ENCODE peak calls at places on chromosomes 5 and 9, in ten cellular contexts. One of them, this sample, is unnamed.

GRCh38 chr5:116574682-116575634 is at the start of gene SEMA6A:
- DNase-seq in AG10803: peak
- DNase-seq in body of pancreas: peak
- DNase-seq in endothelial cell: peak
- DNase-seq in transverse colon: peak
- DNase-seq in colonic mucosa: peak
- DNase-seq in sigmoid colon: peak
- DNase-seq in AG09309: peak
- DNase-seq in AG04449: peak
- DNase-seq in brain microvascular endothelial cell: peak
- DNase-seq in this sample: peak

GRCh38 chr5:148379340-148379739 is 4.4 kb upstream of the FBXO38 start:
- DNase-seq in AG10803: no peak
- DNase-seq in body of pancreas: no peak
- DNase-seq in endothelial cell: no peak
- DNase-seq in transverse colon: no peak
- DNase-seq in colonic mucosa: no peak
- DNase-seq in sigmoid colon: no peak
- DNase-seq in AG09309: no peak
- DNase-seq in AG04449: no peak
- DNase-seq in brain microvascular endothelial cell: no peak
- DNase-seq in this sample: no peak

GRCh38 chr9:105296889-105297288 is 52.4 kb downstream of the SLC44A1 start:
- DNase-seq in AG10803: peak
- DNase-seq in body of pancreas: no peak
- DNase-seq in endothelial cell: no peak
- DNase-seq in transverse colon: no peak
- DNase-seq in colonic mucosa: no peak
- DNase-seq in sigmoid colon: no peak
- DNase-seq in AG09309: peak
- DNase-seq in AG04449: peak
- DNase-seq in brain microvascular endothelial cell: peak
- DNase-seq in this sample: peak

GRCh38 chr9:34496149-34496712 is 26.6 kb downstream of the ENHO start:
- DNase-seq in AG10803: no peak
- DNase-seq in body of pancreas: no peak
- DNase-seq in endothelial cell: no peak
- DNase-seq in transverse colon: no peak
- DNase-seq in colonic mucosa: no peak
- DNase-seq in sigmoid colon: peak
- DNase-seq in AG09309: no peak
- DNase-seq in AG04449: no peak
- DNase-seq in brain microvascular endothelial cell: no peak
- DNase-seq in this sample: peak

GRCh38 chr5:137199966-137200365 is 299.2 kb downstream of the SPOCK1 start:
- DNase-seq in AG10803: peak
- DNase-seq in body of pancreas: no peak
- DNase-seq in endothelial cell: no peak
- DNase-seq in transverse colon: no peak
- DNase-seq in colonic mucosa: no peak
- DNase-seq in sigmoid colon: no peak
- DNase-seq in AG09309: no peak
- DNase-seq in AG04449: no peak
- DNase-seq in brain microvascular endothelial cell: peak
- DNase-seq in this sample: peak

GRCh38 chr5:121182788-121183490 is 668.7 kb upstream of the FTMT start:
- DNase-seq in AG10803: no peak
- DNase-seq in body of pancreas: no peak
- DNase-seq in endothelial cell: no peak
- DNase-seq in transverse colon: no peak
- DNase-seq in colonic mucosa: no peak
- DNase-seq in sigmoid colon: no peak
- DNase-seq in AG09309: no peak
- DNase-seq in AG04449: no peak
- DNase-seq in brain microvascular endothelial cell: no peak
- DNase-seq in this sample: peak

GRCh38 chr9:34601883-34602570 is 9.9 kb downstream of the RPP25L start:
- DNase-seq in AG10803: no peak
- DNase-seq in body of pancreas: no peak
- DNase-seq in endothelial cell: no peak
- DNase-seq in transverse colon: no peak
- DNase-seq in colonic mucosa: no peak
- DNase-seq in sigmoid colon: no peak
- DNase-seq in AG09309: no peak
- DNase-seq in AG04449: no peak
- DNase-seq in brain microvascular endothelial cell: no peak
- DNase-seq in this sample: no peak

GRCh38 chr5:11273180-11273882 is 512.3 kb upstream of the DAP start:
- DNase-seq in AG10803: no peak
- DNase-seq in body of pancreas: no peak
- DNase-seq in endothelial cell: no peak
- DNase-seq in transverse colon: no peak
- DNase-seq in colonic mucosa: no peak
- DNase-seq in sigmoid colon: no peak
- DNase-seq in AG09309: no peak
- DNase-seq in AG04449: no peak
- DNase-seq in brain microvascular endothelial cell: no peak
- DNase-seq in this sample: peak

GRCh38 chr5:79107020-79107796 is 4.4 kb upstream of the BHMT start:
- DNase-seq in AG10803: no peak
- DNase-seq in body of pancreas: peak
- DNase-seq in endothelial cell: no peak
- DNase-seq in transverse colon: no peak
- DNase-seq in colonic mucosa: no peak
- DNase-seq in sigmoid colon: no peak
- DNase-seq in AG09309: peak
- DNase-seq in AG04449: no peak
- DNase-seq in brain microvascular endothelial cell: no peak
- DNase-seq in this sample: no peak

GRCh38 chr5:160169326-160169725 is 50.1 kb upstream of the PWWP2A start:
- DNase-seq in AG10803: peak
- DNase-seq in body of pancreas: no peak
- DNase-seq in endothelial cell: no peak
- DNase-seq in transverse colon: no peak
- DNase-seq in colonic mucosa: no peak
- DNase-seq in sigmoid colon: no peak
- DNase-seq in AG09309: peak
- DNase-seq in AG04449: peak
- DNase-seq in brain microvascular endothelial cell: peak
- DNase-seq in this sample: peak

GRCh38 chr9:116288658-116289057 is 135.1 kb downstream of the PAPPA start:
- DNase-seq in AG10803: peak
- DNase-seq in body of pancreas: no peak
- DNase-seq in endothelial cell: no peak
- DNase-seq in transverse colon: no peak
- DNase-seq in colonic mucosa: no peak
- DNase-seq in sigmoid colon: no peak
- DNase-seq in AG09309: peak
- DNase-seq in AG04449: peak
- DNase-seq in brain microvascular endothelial cell: peak
- DNase-seq in this sample: peak

GRCh38 chr5:1201327-1202025 is at the start of gene SLC6A19:
- DNase-seq in AG10803: no peak
- DNase-seq in body of pancreas: no peak
- DNase-seq in endothelial cell: no peak
- DNase-seq in transverse colon: no peak
- DNase-seq in colonic mucosa: no peak
- DNase-seq in sigmoid colon: no peak
- DNase-seq in AG09309: no peak
- DNase-seq in AG04449: no peak
- DNase-seq in brain microvascular endothelial cell: no peak
- DNase-seq in this sample: no peak

GRCh38 chr5:142601432-142601831 is 84.5 kb downstream of the FGF1 start:
- DNase-seq in AG10803: no peak
- DNase-seq in body of pancreas: no peak
- DNase-seq in endothelial cell: no peak
- DNase-seq in transverse colon: no peak
- DNase-seq in colonic mucosa: no peak
- DNase-seq in sigmoid colon: no peak
- DNase-seq in AG09309: no peak
- DNase-seq in AG04449: no peak
- DNase-seq in brain microvascular endothelial cell: no peak
- DNase-seq in this sample: no peak
- TF ChIP-seq CTCF in AG10803: peak
- TF ChIP-seq CTCF in body of pancreas: no peak
- TF ChIP-seq CTCF in endothelial cell: no peak
- TF ChIP-seq CTCF in transverse colon: no peak
- TF ChIP-seq CTCF in colonic mucosa: no peak
- TF ChIP-seq CTCF in sigmoid colon: no peak
- TF ChIP-seq CTCF in AG09309: peak
- TF ChIP-seq CTCF in AG04449: no peak
- TF ChIP-seq CTCF in brain microvascular endothelial cell: peak
- TF ChIP-seq CTCF in this sample: no peak

GRCh38 chr5:67842806-67843205 is 372.8 kb upstream of the PIK3R1 start:
- DNase-seq in AG10803: peak
- DNase-seq in body of pancreas: no peak
- DNase-seq in endothelial cell: no peak
- DNase-seq in transverse colon: no peak
- DNase-seq in colonic mucosa: no peak
- DNase-seq in sigmoid colon: no peak
- DNase-seq in AG09309: peak
- DNase-seq in AG04449: no peak
- DNase-seq in brain microvascular endothelial cell: peak
- DNase-seq in this sample: peak
- TF ChIP-seq CTCF in AG10803: peak
- TF ChIP-seq CTCF in body of pancreas: no peak
- TF ChIP-seq CTCF in endothelial cell: no peak
- TF ChIP-seq CTCF in transverse colon: no peak
- TF ChIP-seq CTCF in colonic mucosa: no peak
- TF ChIP-seq CTCF in sigmoid colon: no peak
- TF ChIP-seq CTCF in AG09309: peak
- TF ChIP-seq CTCF in AG04449: peak
- TF ChIP-seq CTCF in brain microvascular endothelial cell: peak
- TF ChIP-seq CTCF in this sample: peak

GRCh38 chr9:127540664-127541041 is 71.4 kb upstream of the STXBP1 start:
- DNase-seq in AG10803: no peak
- DNase-seq in body of pancreas: peak
- DNase-seq in endothelial cell: no peak
- DNase-seq in transverse colon: no peak
- DNase-seq in colonic mucosa: no peak
- DNase-seq in sigmoid colon: no peak
- DNase-seq in AG09309: no peak
- DNase-seq in AG04449: no peak
- DNase-seq in brain microvascular endothelial cell: no peak
- DNase-seq in this sample: no peak
- TF ChIP-seq CTCF in AG10803: no peak
- TF ChIP-seq CTCF in body of pancreas: no peak
- TF ChIP-seq CTCF in endothelial cell: no peak
- TF ChIP-seq CTCF in transverse colon: no peak
- TF ChIP-seq CTCF in colonic mucosa: no peak
- TF ChIP-seq CTCF in sigmoid colon: no peak
- TF ChIP-seq CTCF in AG09309: no peak
- TF ChIP-seq CTCF in AG04449: no peak
- TF ChIP-seq CTCF in brain microvascular endothelial cell: peak
- TF ChIP-seq CTCF in this sample: no peak

DNA sequence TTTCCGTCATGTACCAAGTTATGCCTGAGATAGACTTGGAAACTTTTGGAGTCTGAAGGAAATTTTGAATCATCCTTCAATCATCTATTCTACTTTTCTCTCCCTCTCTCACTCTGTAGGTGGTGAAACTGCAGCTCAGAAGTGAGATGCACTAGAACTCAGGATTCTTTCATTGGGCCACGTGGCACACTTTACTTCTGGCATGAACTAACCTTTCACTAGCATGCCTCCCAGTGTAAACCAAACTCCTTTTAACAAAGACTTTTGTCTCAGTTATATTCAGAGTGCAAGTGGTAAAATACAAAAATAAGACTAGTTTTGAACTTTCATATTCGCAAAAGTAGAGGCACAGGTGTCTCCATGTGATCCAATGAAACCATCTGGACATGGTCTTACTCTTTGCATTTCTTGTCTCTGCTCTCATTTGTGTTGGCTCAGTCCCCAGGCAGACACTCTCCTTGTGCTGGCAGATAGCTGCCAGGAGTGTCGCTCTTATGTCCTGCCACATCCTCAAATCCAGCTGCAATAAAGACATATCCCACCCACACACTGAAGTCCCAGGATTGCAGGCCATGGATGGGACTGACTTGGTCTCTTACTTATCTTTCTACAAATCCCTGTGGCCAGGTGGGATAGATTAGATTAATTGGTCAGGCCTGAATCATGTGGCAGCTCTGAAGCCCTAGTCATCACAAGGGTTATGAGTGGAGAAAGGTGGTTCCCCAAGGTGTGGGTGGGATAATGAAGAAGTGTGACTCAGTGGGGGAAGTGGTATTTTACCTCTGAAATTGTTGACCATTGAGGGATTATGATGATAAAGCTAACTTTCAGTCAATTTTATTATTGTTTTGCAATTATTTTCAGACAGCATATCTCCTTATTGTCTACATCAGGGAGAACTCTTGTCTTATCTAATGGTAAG is 267.5 kb downstream of the GABRB2 start:
- DNase-seq in AG10803: no peak
- DNase-seq in body of pancreas: no peak
- DNase-seq in endothelial cell: no peak
- DNase-seq in transverse colon: no peak
- DNase-seq in colonic mucosa: no peak
- DNase-seq in sigmoid colon: no peak
- DNase-seq in AG09309: no peak
- DNase-seq in AG04449: no peak
- DNase-seq in brain microvascular endothelial cell: no peak
- DNase-seq in this sample: no peak
- TF ChIP-seq CTCF in AG10803: no peak
- TF ChIP-seq CTCF in body of pancreas: no peak
- TF ChIP-seq CTCF in endothelial cell: no peak
- TF ChIP-seq CTCF in transverse colon: no peak
- TF ChIP-seq CTCF in colonic mucosa: no peak
- TF ChIP-seq CTCF in sigmoid colon: no peak
- TF ChIP-seq CTCF in AG09309: no peak
- TF ChIP-seq CTCF in AG04449: no peak
- TF ChIP-seq CTCF in brain microvascular endothelial cell: no peak
- TF ChIP-seq CTCF in this sample: no peak

GRCh38 chr9:121620777-121621437 is 30.5 kb upstream of the DAB2IP start:
- DNase-seq in AG10803: no peak
- DNase-seq in body of pancreas: no peak
- DNase-seq in endothelial cell: peak
- DNase-seq in transverse colon: no peak
- DNase-seq in colonic mucosa: no peak
- DNase-seq in sigmoid colon: no peak
- DNase-seq in AG09309: no peak
- DNase-seq in AG04449: no peak
- DNase-seq in brain microvascular endothelial cell: no peak
- DNase-seq in this sample: peak
- TF ChIP-seq CTCF in AG10803: peak
- TF ChIP-seq CTCF in body of pancreas: peak
- TF ChIP-seq CTCF in endothelial cell: peak
- TF ChIP-seq CTCF in transverse colon: peak
- TF ChIP-seq CTCF in colonic mucosa: peak
- TF ChIP-seq CTCF in sigmoid colon: peak
- TF ChIP-seq CTCF in AG09309: peak
- TF ChIP-seq CTCF in AG04449: peak
- TF ChIP-seq CTCF in brain microvascular endothelial cell: peak
- TF ChIP-seq CTCF in this sample: peak

This sample was measured in MCF 10A.